ENCODE peak calls at places on chromosomes 16 and 17, in seven cellular contexts. Z is stimulated activated CD4-positive, alpha-beta T cell treated with anti-CD3 and anti-CD28 coated beads, Interleukin-15, amount 100 ng/mL, for 24 hours; Q is T-helper 2 cell; L is T-helper 1 cell; M is cardiac fibroblast; E is ACHN; G is MCF 10A. P is an unnamed sample.

GRCh38 chr16:4517812-4518211 is 20.8 kb downstream of the CDIP1 start:
- DNase-seq in Z (peak; percentile 20), M (peak; percentile 50), L (no peak), Q (no peak), G (peak; percentile 38), E (peak; percentile 55), P (no peak)

GRCh38 chr16:69338557-69339288 is 641 bp downstream of the COG8 start:
- DNase-seq in M (no peak), Q (peak; percentile 19), Z (no peak), E (no peak), G (no peak), L (no peak), P (no peak)

GRCh38 chr17:6786618-6787017 is 10.6 kb downstream of the FBXO39 start:
- DNase-seq in G (peak; percentile 83), Z (no peak), E (no peak), Q (no peak), M (peak; percentile 78), L (no peak), P (no peak)

GRCh38 chr16:27240948-27241531 is 27.5 kb downstream of the NSMCE1 start:
- DNase-seq in L (no peak), E (peak; percentile 48), Z (no peak), G (no peak), Q (no peak), M (peak; percentile 71), P (no peak)

GRCh38 chr16:14369734-14370598 is 260.1 kb downstream of the PARN start:
- DNase-seq in M (peak; percentile 16), Q (no peak), Z (no peak), E (no peak), L (no peak), G (peak; percentile 60), P (no peak)

GRCh38 chr17:48995871-48996695 is 1.1 kb upstream of the IGF2BP1 start:
- DNase-seq in E (no peak), G (no peak), Q (no peak), L (no peak), Z (peak; percentile 24), M (no peak), P (no peak)

GRCh38 chr17:9072626-9073339 is 51.5 kb downstream of the NTN1 start:
- DNase-seq in M (peak; percentile 29), Z (no peak), G (no peak), E (no peak), Q (no peak), L (no peak), P (no peak)

GRCh38 chr17:8940866-8941471 is 24.5 kb downstream of the PIK3R5 start:
- DNase-seq in E (no peak), M (no peak), Z (peak; percentile 49), L (no peak), Q (peak; percentile 56), G (no peak), P (no peak)

GRCh38 chr16:2331932-2332267 is 8.6 kb downstream of the ABCA3 start:
- DNase-seq in M (no peak), L (no peak), G (no peak), E (no peak), Z (no peak), Q (no peak), P (no peak)

GRCh38 chr16:84545114-84545737 is 40.8 kb upstream of the MEAK7 start:
- DNase-seq in G (no peak), E (no peak), Z (no peak), Q (no peak), M (no peak), L (no peak), P (no peak)

GRCh38 chr16:86584726-86585721 is 6.7 kb downstream of the FOXL1 start:
- DNase-seq in L (no peak), Q (no peak), E (no peak), M (no peak), G (no peak), Z (no peak), P (peak; percentile 84)

GRCh38 chr16:55468352-55468990 is 10.5 kb upstream of the MMP2 start:
- DNase-seq in L (no peak), G (no peak), E (no peak), Q (no peak), Z (no peak), M (no peak), P (no peak)

GRCh38 chr16:79528281-79528680 is 72.3 kb downstream of the MAF start:
- DNase-seq in Q (no peak), E (no peak), L (no peak), G (no peak), Z (no peak), M (no peak), P (no peak)

GRCh38 chr17:61411114-61411943 is 11.7 kb downstream of the TBX2 start:
- DNase-seq in Q (no peak), L (no peak), G (no peak), E (peak; percentile 78), M (peak; percentile 51), Z (peak; percentile 47), P (no peak)

GRCh38 chr17:56897646-56898424 is 16.0 kb downstream of the TRIM25 start:
- DNase-seq in G (no peak), Z (no peak), L (no peak), Q (no peak), M (no peak), E (no peak), P (no peak)

GRCh38 chr16:81324808-81325207 is 10.0 kb downstream of the GAN start:
- DNase-seq in M (no peak), G (peak; percentile 44), E (no peak), Z (no peak), L (no peak), Q (no peak), P (no peak)

GRCh38 chr16:85832578-85833539 is 33.4 kb downstream of the COX4I1 start:
- DNase-seq in L (no peak), Z (no peak), E (no peak), M (no peak), G (no peak), Q (no peak), P (no peak)

GRCh38 chr17:47945529-47946508 is 4.4 kb downstream of the PNPO start:
- DNase-seq in Z (no peak), M (no peak), G (no peak), L (no peak), Q (no peak), E (no peak), P (no peak)

GRCh38 chr17:48314716-48315115 is 115.3 kb downstream of the SKAP1 start:
- DNase-seq in Q (no peak), G (no peak), Z (no peak), L (no peak), M (no peak), E (no peak), P (no peak)

GRCh38 chr16:46857261-46857962 is 26.4 kb upstream of the C16orf87 start:
- DNase-seq in E (peak; percentile 79), L (no peak), M (peak; percentile 49), G (peak; percentile 38), Q (peak; percentile 27), Z (no peak), P (no peak)

GRCh38 chr16:29813644-29814562 is 1.9 kb downstream of the PRRT2 start:
- DNase-seq in Q (no peak), Z (no peak), E (no peak), G (no peak), M (no peak), L (no peak), P (no peak)

GRCh38 chr16:78684040-78684611 is 584.7 kb downstream of the WWOX start:
- DNase-seq in M (peak; percentile 94), Q (no peak), L (no peak), G (peak; percentile 96), Z (no peak), E (no peak), P (no peak)

GRCh38 chr16:81697321-81697885 is 81.7 kb upstream of the PLCG2 start:
- DNase-seq in E (peak; percentile 71), L (peak; percentile 26), Q (peak; percentile 38), M (peak; percentile 61), G (peak; percentile 52), Z (peak; percentile 59), P (no peak)

GRCh38 chr17:43543300-43543699 is 2.8 kb downstream of the ETV4 start:
- DNase-seq in L (no peak), Q (no peak), M (no peak), E (no peak), G (no peak), Z (no peak), P (no peak)

GRCh38 chr17:49218941-49219913 is 8.7 kb downstream of the ABI3 start:
- DNase-seq in M (no peak), Q (peak; percentile 67), E (no peak), G (no peak), L (no peak), Z (no peak), P (no peak)

GRCh38 chr16:14501331-14502255 is 128.5 kb downstream of the PARN start:
- DNase-seq in G (peak; percentile 96), E (peak; percentile 94), L (no peak), Q (peak; percentile 43), M (peak; percentile 98), Z (peak; percentile 7), P (peak; percentile 85)

GRCh38 chr16:3087243-3087791 is 11.8 kb downstream of the ZSCAN10 start:
- DNase-seq in Q (no peak), E (peak; percentile 22), G (no peak), M (peak; percentile 32), Z (no peak), L (no peak), P (no peak)

GRCh38 chr17:16046966-16047365 is 47.3 kb downstream of the TTC19 start:
- DNase-seq in Q (no peak), E (no peak), M (peak; percentile 27), Z (no peak), G (no peak), L (no peak), P (no peak)

GRCh38 chr17:69430488-69430887 is 16.0 kb downstream of the MAP2K6 start:
- DNase-seq in Z (no peak), M (peak; percentile 32), L (no peak), Q (no peak), E (no peak), G (peak; percentile 60), P (no peak)

GRCh38 chr16:28495098-28495793 is 803 bp downstream of the APOBR start:
- DNase-seq in Z (no peak), Q (no peak), M (no peak), G (no peak), L (no peak), E (no peak), P (no peak)

GRCh38 chr17:5297245-5297644 is 15.2 kb downstream of the RABEP1 start:
- DNase-seq in M (no peak), E (no peak), Q (peak; percentile 9), G (peak; percentile 35), Z (no peak), L (no peak), P (no peak)

GRCh38 chr16:16020291-16020690 is 70.9 kb downstream of the ABCC1 start:
- DNase-seq in G (no peak), M (no peak), Z (no peak), Q (no peak), E (no peak), L (no peak), P (no peak)

GRCh38 chr17:5584383-5584951 is at the start of gene NLRP1:
- DNase-seq in M (peak; percentile 96), E (peak; percentile 92), G (peak; percentile 98), Q (peak; percentile 98), L (peak; percentile 94), Z (peak; percentile 97), P (peak; percentile 75)

GRCh38 chr17:27376637-27377547 is 79.4 kb upstream of the KSR1 start:
- DNase-seq in E (no peak), Z (no peak), M (peak; percentile 41), G (peak; percentile 77), L (no peak), Q (no peak), P (no peak)